ENCODE peak calls at places on chromosomes 4 and X, in four cellular contexts. One of them, this sample, is unnamed.

GRCh38 chrX:147875866-147876596 is 35.7 kb upstream of the FMR1 start:
- DNase-seq in cardiac muscle cell: peak; percentile 44
- DNase-seq in GM23338: no peak
- DNase-seq in activated T-cell treated with anti-CD3 and anti-CD28 coated beads, Interleukin-2, amount 50 U/mL, for 4 hours: no peak
- DNase-seq in this sample: no peak

GRCh38 chrX:140710710-140711109 is 1.2 kb downstream of the LINC00632 start:
- DNase-seq in GM23338: peak; percentile 16
- DNase-seq in cardiac muscle cell: no peak
- DNase-seq in activated T-cell treated with anti-CD3 and anti-CD28 coated beads, Interleukin-2, amount 50 U/mL, for 4 hours: no peak
- DNase-seq in this sample: no peak

GRCh38 chr4:7705062-7705461 is 234.6 kb downstream of the AFAP1 start:
- DNase-seq in GM23338: peak; percentile 43
- DNase-seq in cardiac muscle cell: no peak
- DNase-seq in activated T-cell treated with anti-CD3 and anti-CD28 coated beads, Interleukin-2, amount 50 U/mL, for 4 hours: no peak
- DNase-seq in this sample: no peak

GRCh38 chr4:108192056-108192455 is 23.3 kb upstream of the LEF1 start:
- DNase-seq in GM23338: no peak
- DNase-seq in activated T-cell treated with anti-CD3 and anti-CD28 coated beads, Interleukin-2, amount 50 U/mL, for 4 hours: no peak
- DNase-seq in cardiac muscle cell: no peak
- DNase-seq in this sample: no peak

GRCh38 chr4:157582141-157582540 is 361.6 kb downstream of the GRIA2 start:
- DNase-seq in GM23338: no peak
- DNase-seq in cardiac muscle cell: no peak
- DNase-seq in activated T-cell treated with anti-CD3 and anti-CD28 coated beads, Interleukin-2, amount 50 U/mL, for 4 hours: no peak
- DNase-seq in this sample: no peak

GRCh38 chrX:53193093-53193492 is 31.9 kb downstream of the KDM5C start:
- DNase-seq in GM23338: no peak
- DNase-seq in cardiac muscle cell: no peak
- DNase-seq in activated T-cell treated with anti-CD3 and anti-CD28 coated beads, Interleukin-2, amount 50 U/mL, for 4 hours: no peak
- DNase-seq in this sample: no peak

GRCh38 chr4:178553201-178553600 is 1111.0 kb upstream of the AGA start:
- DNase-seq in GM23338: no peak
- DNase-seq in activated T-cell treated with anti-CD3 and anti-CD28 coated beads, Interleukin-2, amount 50 U/mL, for 4 hours: no peak
- DNase-seq in cardiac muscle cell: no peak
- DNase-seq in this sample: no peak

GRCh38 chr4:7366180-7366957 is 68.4 kb downstream of the PSAPL1 start:
- DNase-seq in cardiac muscle cell: no peak
- DNase-seq in activated T-cell treated with anti-CD3 and anti-CD28 coated beads, Interleukin-2, amount 50 U/mL, for 4 hours: no peak
- DNase-seq in GM23338: peak; percentile 21
- DNase-seq in this sample: no peak

GRCh38 chrX:7514871-7515599 is 327.9 kb upstream of the VCX start:
- DNase-seq in GM23338: peak; percentile 5
- DNase-seq in activated T-cell treated with anti-CD3 and anti-CD28 coated beads, Interleukin-2, amount 50 U/mL, for 4 hours: no peak
- DNase-seq in cardiac muscle cell: no peak
- DNase-seq in this sample: no peak

GRCh38 chrX:1493877-1494510 is 41.3 kb upstream of the ASMTL start:
- DNase-seq in activated T-cell treated with anti-CD3 and anti-CD28 coated beads, Interleukin-2, amount 50 U/mL, for 4 hours: no peak
- DNase-seq in cardiac muscle cell: no peak
- DNase-seq in GM23338: no peak
- DNase-seq in this sample: no peak

GRCh38 chr4:85932371-85933305 is 427.2 kb downstream of the MAPK10 start:
- DNase-seq in activated T-cell treated with anti-CD3 and anti-CD28 coated beads, Interleukin-2, amount 50 U/mL, for 4 hours: no peak
- DNase-seq in GM23338: no peak
- DNase-seq in cardiac muscle cell: peak; percentile 37
- DNase-seq in this sample: no peak

GRCh38 chr4:122083971-122084370 is 68.2 kb upstream of the BLTP1 start:
- DNase-seq in GM23338: peak; percentile 41
- DNase-seq in activated T-cell treated with anti-CD3 and anti-CD28 coated beads, Interleukin-2, amount 50 U/mL, for 4 hours: no peak
- DNase-seq in cardiac muscle cell: no peak
- DNase-seq in this sample: no peak

GRCh38 chrX:44698328-44698727 is 145.5 kb upstream of the DUSP21 start:
- DNase-seq in GM23338: no peak
- DNase-seq in cardiac muscle cell: no peak
- DNase-seq in activated T-cell treated with anti-CD3 and anti-CD28 coated beads, Interleukin-2, amount 50 U/mL, for 4 hours: no peak
- DNase-seq in this sample: no peak

GRCh38 chr4:153013202-153013988 is 77.3 kb downstream of the FHDC1 start:
- DNase-seq in cardiac muscle cell: no peak
- DNase-seq in activated T-cell treated with anti-CD3 and anti-CD28 coated beads, Interleukin-2, amount 50 U/mL, for 4 hours: no peak
- DNase-seq in GM23338: no peak
- DNase-seq in this sample: no peak

GRCh38 chrX:120308959-120309872 is 2.0 kb downstream of the TMEM255A start:
- DNase-seq in cardiac muscle cell: peak; percentile 57
- DNase-seq in GM23338: peak; percentile 80
- DNase-seq in activated T-cell treated with anti-CD3 and anti-CD28 coated beads, Interleukin-2, amount 50 U/mL, for 4 hours: peak; percentile 65
- DNase-seq in this sample: peak; percentile 71

GRCh38 chr4:53233396-53233795 is 132.5 kb downstream of the SCFD2 start:
- DNase-seq in activated T-cell treated with anti-CD3 and anti-CD28 coated beads, Interleukin-2, amount 50 U/mL, for 4 hours: no peak
- DNase-seq in cardiac muscle cell: peak; percentile 10
- DNase-seq in GM23338: no peak
- DNase-seq in this sample: no peak

GRCh38 chrX:136080766-136081165 is 66.6 kb upstream of the FHL1 start:
- DNase-seq in GM23338: no peak
- DNase-seq in activated T-cell treated with anti-CD3 and anti-CD28 coated beads, Interleukin-2, amount 50 U/mL, for 4 hours: no peak
- DNase-seq in cardiac muscle cell: no peak
- DNase-seq in this sample: no peak

GRCh38 chr4:94159790-94160189 is 47.9 kb upstream of the SMARCAD1 start:
- DNase-seq in GM23338: no peak
- DNase-seq in activated T-cell treated with anti-CD3 and anti-CD28 coated beads, Interleukin-2, amount 50 U/mL, for 4 hours: no peak
- DNase-seq in cardiac muscle cell: no peak
- DNase-seq in this sample: no peak

GRCh38 chr4:11409632-11410031 is 19.1 kb downstream of the HS3ST1 start:
- DNase-seq in cardiac muscle cell: no peak
- DNase-seq in GM23338: no peak
- DNase-seq in activated T-cell treated with anti-CD3 and anti-CD28 coated beads, Interleukin-2, amount 50 U/mL, for 4 hours: no peak
- DNase-seq in this sample: no peak

GRCh38 chrX:97898798-97899197 is 1015.1 kb downstream of the RPA4 start:
- DNase-seq in cardiac muscle cell: no peak
- DNase-seq in GM23338: no peak
- DNase-seq in activated T-cell treated with anti-CD3 and anti-CD28 coated beads, Interleukin-2, amount 50 U/mL, for 4 hours: no peak
- DNase-seq in this sample: no peak

GRCh38 chr4:163527172-163527571 is 32.7 kb downstream of the TMA16 start:
- DNase-seq in activated T-cell treated with anti-CD3 and anti-CD28 coated beads, Interleukin-2, amount 50 U/mL, for 4 hours: no peak
- DNase-seq in cardiac muscle cell: no peak
- DNase-seq in GM23338: no peak
- DNase-seq in this sample: no peak

GRCh38 chr4:91116861-91117260 is 989.7 kb downstream of the CCSER1 start:
- DNase-seq in cardiac muscle cell: peak; percentile 30
- DNase-seq in GM23338: peak; percentile 51
- DNase-seq in activated T-cell treated with anti-CD3 and anti-CD28 coated beads, Interleukin-2, amount 50 U/mL, for 4 hours: no peak
- DNase-seq in this sample: no peak

GRCh38 chrX:153628129-153628528 is 18.9 kb upstream of the DUSP9 start:
- DNase-seq in activated T-cell treated with anti-CD3 and anti-CD28 coated beads, Interleukin-2, amount 50 U/mL, for 4 hours: no peak
- DNase-seq in cardiac muscle cell: no peak
- DNase-seq in GM23338: no peak
- DNase-seq in this sample: no peak

GRCh38 chrX:74449937-74450330 is 28.6 kb downstream of the SLC16A2 start:
- DNase-seq in GM23338: no peak
- DNase-seq in cardiac muscle cell: peak; percentile 10
- DNase-seq in activated T-cell treated with anti-CD3 and anti-CD28 coated beads, Interleukin-2, amount 50 U/mL, for 4 hours: no peak
- DNase-seq in this sample: no peak

GRCh38 chr4:182089326-182089725 is 153.9 kb upstream of the TENM3 start:
- DNase-seq in GM23338: peak; percentile 72
- DNase-seq in cardiac muscle cell: no peak
- DNase-seq in activated T-cell treated with anti-CD3 and anti-CD28 coated beads, Interleukin-2, amount 50 U/mL, for 4 hours: no peak
- DNase-seq in this sample: no peak

GRCh38 chr4:7328162-7328912 is 106.4 kb downstream of the PSAPL1 start:
- DNase-seq in GM23338: no peak
- DNase-seq in cardiac muscle cell: no peak
- DNase-seq in activated T-cell treated with anti-CD3 and anti-CD28 coated beads, Interleukin-2, amount 50 U/mL, for 4 hours: no peak
- DNase-seq in this sample: no peak

GRCh38 chr4:16969696-16970135 is 71.3 kb upstream of the LDB2 start:
- DNase-seq in GM23338: no peak
- DNase-seq in cardiac muscle cell: peak; percentile 75
- DNase-seq in activated T-cell treated with anti-CD3 and anti-CD28 coated beads, Interleukin-2, amount 50 U/mL, for 4 hours: no peak
- DNase-seq in this sample: no peak

GRCh38 chr4:65399131-65399530 is 271.2 kb downstream of the EPHA5 start:
- DNase-seq in cardiac muscle cell: no peak
- DNase-seq in GM23338: no peak
- DNase-seq in activated T-cell treated with anti-CD3 and anti-CD28 coated beads, Interleukin-2, amount 50 U/mL, for 4 hours: no peak
- DNase-seq in this sample: no peak

GRCh38 chrX:7223271-7223670 is 75.3 kb upstream of the PUDP start:
- DNase-seq in activated T-cell treated with anti-CD3 and anti-CD28 coated beads, Interleukin-2, amount 50 U/mL, for 4 hours: no peak
- DNase-seq in GM23338: no peak
- DNase-seq in cardiac muscle cell: no peak
- DNase-seq in this sample: no peak

GRCh38 chr4:65825121-65825520 is 154.8 kb upstream of the EPHA5 start:
- DNase-seq in cardiac muscle cell: peak; percentile 27
- DNase-seq in activated T-cell treated with anti-CD3 and anti-CD28 coated beads, Interleukin-2, amount 50 U/mL, for 4 hours: no peak
- DNase-seq in GM23338: no peak
- DNase-seq in this sample: no peak

This sample was measured in activated CD8-positive, alpha-beta memory T cell treated with anti-CD3 and anti-CD28 coated beads for 24 hours.